ENCODE peak calls at places on chromosome 1, in four cellular contexts. T is heart left ventricle, W is colonic mucosa, H is AG04449. L is an unnamed sample.

GRCh38 chr1:177118901-177119300 is 45.6 kb downstream of the ASTN1 start:
- DNase-seq in T (no peak), W (no peak), H (no peak), L (no peak)

GRCh38 chr1:47598357-47598756 is 160.5 kb downstream of the FOXD2 start:
- DNase-seq in T (no peak), W (no peak), H (no peak), L (no peak)

GRCh38 chr1:79982218-79982617 is 975.7 kb upstream of the ADGRL4 start:
- DNase-seq in T (peak; percentile 87), W (peak; percentile 20), H (peak; percentile 9), L (no peak)

GRCh38 chr1:111192074-111192473 is 8.4 kb downstream of the DENND2D start:
- DNase-seq in T (no peak), W (no peak), H (no peak), L (no peak)

GRCh38 chr1:151902858-151903257 is 6.5 kb downstream of the THEM4 start:
- DNase-seq in T (no peak), W (no peak), H (no peak), L (no peak)

GRCh38 chr1:208520700-208521099 is 276.5 kb upstream of the PLXNA2 start:
- DNase-seq in T (no peak), W (no peak), H (no peak), L (no peak)

GRCh38 chr1:84267476-84267875 is 34.0 kb upstream of the SAMD13 start:
- DNase-seq in T (no peak), W (no peak), H (no peak), L (no peak)

GRCh38 chr1:32256473-32257226 is 5.6 kb downstream of the LCK start:
- DNase-seq in T (no peak), W (no peak), H (no peak), L (no peak)

GRCh38 chr1:165419839-165420238 is 25.1 kb downstream of the RXRG start:
- DNase-seq in T (no peak), W (no peak), H (no peak), L (no peak)

GRCh38 chr1:205259361-205259832 is 31.7 kb downstream of the TMCC2 start:
- DNase-seq in T (no peak), W (no peak), H (no peak), L (no peak)

GRCh38 chr1:226063362-226064167 is 1.0 kb downstream of the H3-3A start:
- DNase-seq in T (peak; percentile 37), W (peak; percentile 64), H (no peak), L (no peak)

GRCh38 chr1:226784081-226785049 is 45.3 kb upstream of the ITPKB start:
- DNase-seq in T (no peak), W (no peak), H (no peak), L (no peak)

GRCh38 chr1:24384251-24385090 is 29.1 kb downstream of the STPG1 start:
- DNase-seq in T (no peak), W (peak; percentile 34), H (no peak), L (no peak)

GRCh38 chr1:19374402-19374801 is 62.3 kb downstream of the SLC66A1 start:
- DNase-seq in T (no peak), W (no peak), H (no peak), L (no peak)

GRCh38 chr1:61825398-61825797 is 83.1 kb downstream of the PATJ start:
- DNase-seq in T (no peak), W (no peak), H (peak; percentile 53), L (no peak)

GRCh38 chr1:233614743-233615521 is 1.0 kb downstream of the KCNK1 start:
- DNase-seq in T (no peak), W (peak; percentile 43), H (no peak), L (no peak)

GRCh38 chr1:38919075-38919474 is 22.6 kb downstream of the RHBDL2 start:
- DNase-seq in T (no peak), W (no peak), H (no peak), L (no peak)

GRCh38 chr1:222026280-222026679 is 284.4 kb upstream of the DUSP10 start:
- DNase-seq in T (no peak), W (no peak), H (no peak), L (no peak)

GRCh38 chr1:161090617-161091016 is 1.3 kb upstream of the NECTIN4 start:
- DNase-seq in T (no peak), W (no peak), H (no peak), L (no peak)

GRCh38 chr1:153651771-153652170 is 6.7 kb upstream of the SNAPIN start:
- DNase-seq in T (no peak), W (no peak), H (no peak), L (no peak)

GRCh38 chr1:6599141-6599975 is 3.3 kb downstream of the KLHL21 start:
- DNase-seq in T (no peak), W (no peak), H (no peak), L (no peak)

GRCh38 chr1:55869050-55869449 is 653.9 kb upstream of the USP24 start:
- DNase-seq in T (peak; percentile 63), W (no peak), H (no peak), L (peak; percentile 19)

GRCh38 chr1:97202481-97202880 is 480.9 kb downstream of the PTBP2 start:
- DNase-seq in T (no peak), W (no peak), H (no peak), L (no peak)

GRCh38 chr1:84509029-84509428 is 2.6 kb upstream of the GNG5 start:
- DNase-seq in T (no peak), W (no peak), H (no peak), L (no peak)

GRCh38 chr1:240878631-240879030 is 266.7 kb upstream of the GREM2 start:
- DNase-seq in T (no peak), W (no peak), H (no peak), L (no peak)

GRCh38 chr1:228338521-228339051 is 68.0 kb downstream of the TRIM11 start:
- DNase-seq in T (no peak), W (no peak), H (no peak), L (no peak)

GRCh38 chr1:39980555-39981313 is 25.8 kb downstream of the MFSD2A start:
- DNase-seq in T (no peak), W (peak; percentile 86), H (no peak), L (no peak)

GRCh38 chr1:203486618-203487370 is 7.2 kb upstream of the OPTC start:
- DNase-seq in T (peak; percentile 38), W (no peak), H (no peak), L (no peak)

GRCh38 chr1:162878000-162878596 is 17.1 kb upstream of the CCDC190 start:
- DNase-seq in T (peak; percentile 33), W (peak; percentile 51), H (no peak), L (no peak)

DNA sequence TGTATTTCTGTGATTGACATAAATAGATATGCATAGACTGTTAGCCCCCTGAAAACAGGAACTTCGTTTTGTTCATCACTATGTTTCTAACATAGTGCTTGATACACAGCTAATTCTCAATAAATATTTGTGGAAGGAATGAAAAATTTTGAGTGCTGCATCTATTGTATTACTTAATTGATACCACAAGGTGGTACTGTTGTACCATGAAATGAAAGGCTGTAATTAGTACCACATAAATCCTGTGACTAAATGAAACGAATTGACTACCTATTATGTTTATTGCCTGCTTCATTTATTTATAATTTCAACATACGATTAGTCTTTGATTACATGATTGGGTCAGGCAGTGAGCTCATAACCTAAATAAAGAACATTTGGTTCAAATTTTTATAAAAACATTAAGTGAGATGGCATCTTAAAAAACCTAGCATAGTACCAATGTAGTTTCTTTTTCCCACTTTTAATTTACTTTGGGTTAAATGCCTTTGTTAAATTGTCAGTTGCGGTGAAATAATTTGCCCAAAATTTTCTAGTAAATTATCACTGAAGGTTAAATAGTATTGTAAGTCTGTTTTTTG is 15.0 kb upstream of the TGFB2 start:
- DNase-seq in T (no peak), W (no peak), H (no peak), L (no peak)
- TF ChIP-seq CTCF in T (peak; percentile 76), W (peak; percentile 34), H (peak; percentile 22), L (peak; percentile 52)

GRCh38 chr1:236140705-236141446 is 1.5 kb upstream of the GPR137B start:
- DNase-seq in T (no peak), W (peak; percentile 41), H (no peak), L (no peak)
- H3K4me3 ChIP-seq in T (peak overlapping the region; percentile 63), W (peak overlapping the region; percentile 61), H (peak overlapping the region; percentile 77), L (peak overlapping the region; percentile 89)

DNA sequence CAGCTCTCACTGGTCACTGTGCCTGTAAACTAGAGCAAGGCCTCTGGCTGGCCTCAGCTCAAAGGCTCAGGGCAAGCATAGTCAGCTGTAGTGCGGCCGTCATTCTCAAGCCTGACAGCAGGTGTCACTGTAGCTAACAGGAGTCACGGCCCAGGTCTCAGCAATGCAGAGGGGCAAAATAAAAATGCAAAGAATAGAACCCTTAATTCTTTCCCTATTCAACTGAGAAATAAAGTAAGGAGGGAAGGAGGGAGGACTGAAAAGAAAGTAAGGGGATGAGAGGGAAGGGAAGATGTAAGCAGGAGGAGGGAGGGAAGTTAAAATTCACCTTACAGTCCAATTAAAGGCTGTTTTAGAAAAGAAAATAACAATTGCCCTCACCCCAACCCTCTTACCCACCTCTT is 106.1 kb downstream of the KIAA0319L start:
- DNase-seq in T (peak; percentile 80), W (peak; percentile 79), H (no peak), L (no peak)
- TF ChIP-seq CTCF in T (peak; percentile 72), W (peak; percentile 80), H (peak; percentile 88), L (peak; percentile 95)

DNA sequence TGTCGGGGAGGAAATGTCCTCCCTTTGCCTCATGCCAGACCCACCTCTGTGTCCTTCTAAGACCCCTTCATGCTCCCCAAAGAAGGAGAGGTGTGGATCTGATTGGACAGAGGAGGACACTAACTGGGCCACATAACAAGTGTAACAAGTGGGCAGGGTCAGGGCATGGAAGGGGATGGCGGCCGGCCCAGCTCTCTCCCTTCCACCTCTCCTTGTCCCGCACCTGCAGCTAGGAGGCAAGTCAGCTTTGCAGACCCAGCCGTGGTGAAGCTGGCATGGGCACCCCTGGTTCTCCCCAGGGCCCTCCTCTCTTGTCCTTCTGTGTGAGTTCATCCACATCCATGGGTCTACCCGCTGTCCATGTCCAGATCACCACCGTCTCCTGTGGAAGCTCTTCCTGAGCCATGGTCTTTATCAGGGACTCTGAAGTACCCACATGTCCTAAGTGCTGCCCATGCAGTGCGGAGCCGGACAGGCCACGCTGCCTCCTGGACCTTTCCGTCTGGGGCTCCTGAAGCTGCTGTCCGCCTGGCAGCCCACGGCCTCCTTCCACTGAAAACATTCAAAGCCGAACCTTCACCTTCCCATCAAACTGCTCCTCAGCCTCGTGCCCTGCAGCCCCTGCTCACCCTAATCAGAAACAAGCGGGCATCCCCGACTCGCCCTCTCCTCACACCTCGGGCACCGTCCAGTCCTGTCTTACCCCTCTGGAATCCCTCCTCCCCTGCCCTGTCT is 460.5 kb downstream of the PTPRU start:
- DNase-seq in T (no peak), W (no peak), H (no peak), L (no peak)
- H3K4me3 ChIP-seq in T (no peak overlapping the region), W (no peak overlapping the region), H (no peak overlapping the region), L (no peak overlapping the region)